ENCODE peak calls at places on chromosomes 16 and 17, in five cellular contexts. R is Caco-2; C is Peyer's patch; A is CD8-positive, alpha-beta T cell; Y is iPS DF 6.9. U is an unnamed sample. For H3K9me3, the result is how much of the 10 kb centered on the place peaks cover.

GRCh38 chr17:1498869-1499268 is 6.4 kb upstream of the MYO1C start:
- DNase-seq in R (no peak), C (no peak), A (no peak), Y (no peak), U (no peak)

GRCh38 chr17:17781591-17782424 is 55.0 kb downstream of the SREBF1 start:
- DNase-seq in R (peak), C (peak), A (peak), Y (no peak), U (peak)

GRCh38 chr17:2094891-2095535 is 40.1 kb downstream of the HIC1 start:
- DNase-seq in R (peak), C (no peak), A (no peak), Y (no peak), U (no peak)

GRCh38 chr16:57970971-57971370 is at the start of gene CNGB1:
- DNase-seq in R (no peak), C (no peak), A (no peak), Y (no peak), U (no peak)

GRCh38 chr16:64864232-64864803 is 257.5 kb downstream of the CDH11 start:
- DNase-seq in R (no peak), C (no peak), A (no peak), Y (no peak), U (no peak)

GRCh38 chr17:40179923-40180659 is 2.8 kb downstream of the RAPGEFL1 start:
- DNase-seq in R (no peak), C (no peak), A (no peak), Y (no peak), U (no peak)

GRCh38 chr16:9447195-9447551 is 355.7 kb downstream of the HAPSTR1 start:
- DNase-seq in R (no peak), C (no peak), A (no peak), Y (no peak), U (no peak)

GRCh38 chr17:79812969-79813825 is 16.3 kb upstream of the CBX8 start:
- DNase-seq in R (peak), C (no peak), A (no peak), Y (no peak), U (no peak)

GRCh38 chr17:57723427-57724037 is 21.6 kb downstream of the CCDC182 start:
- DNase-seq in R (no peak), C (no peak), A (no peak), Y (no peak), U (no peak)

GRCh38 chr16:76614255-76614654 is 337.1 kb downstream of the CNTNAP4 start:
- DNase-seq in R (no peak), C (no peak), A (no peak), Y (no peak), U (no peak)

GRCh38 chr17:21228845-21229244 is 14.9 kb upstream of the TMEM11 start:
- DNase-seq in R (no peak), C (no peak), A (no peak), Y (no peak), U (no peak)

DNA sequence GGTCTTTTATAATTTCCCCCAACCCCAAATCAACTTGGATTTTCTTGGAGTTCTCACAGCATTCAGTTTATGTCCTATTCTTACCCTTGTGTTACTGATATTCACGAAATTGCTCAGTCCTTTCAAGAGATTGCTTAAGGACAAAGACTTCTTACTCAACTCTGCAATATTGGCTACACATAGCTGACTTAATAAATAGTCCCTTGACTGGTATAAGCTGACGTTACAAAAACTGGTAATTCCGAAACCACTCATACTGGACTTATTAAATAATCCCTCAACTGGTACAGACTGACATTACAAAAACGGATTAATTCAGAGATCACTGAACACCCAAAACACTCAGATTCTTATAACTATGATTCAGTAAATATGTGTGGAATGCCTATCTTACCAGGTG is 860 bp downstream of the TIGD7 start:
- DNase-seq in R (no peak), C (no peak), A (no peak), Y (no peak), U (no peak)
- H3K9me3 ChIP-seq in R (under half), C (half or more), A (under half), Y (under half), U (under half)

DNA sequence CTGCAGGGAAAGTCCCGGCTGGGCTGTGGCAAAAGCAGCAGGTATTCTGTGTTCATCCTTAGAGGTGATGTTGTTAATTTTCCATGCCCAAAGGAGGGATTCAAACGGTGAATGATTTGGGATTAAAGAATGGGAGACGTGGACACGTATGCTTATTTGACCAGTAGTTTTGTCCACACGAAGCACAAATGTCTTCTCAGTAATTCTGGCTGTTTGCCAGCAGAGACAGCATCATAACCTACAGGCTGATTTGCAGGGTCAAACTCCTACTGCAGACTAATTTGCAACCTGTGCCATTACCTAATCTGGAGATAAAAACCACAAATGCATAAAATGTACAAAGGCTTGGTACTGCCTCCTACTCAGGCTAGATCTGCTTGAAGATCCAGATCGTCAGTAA is 14.1 kb downstream of the MTHFSD start:
- DNase-seq in R (no peak), C (no peak), A (no peak), Y (no peak), U (no peak)
- H3K9me3 ChIP-seq in R (under half), C (under half), A (under half), Y (under half), U (under half)

GRCh38 chr16:7177875-7178274 is 154.8 kb upstream of the RBFOX1 start:
- DNase-seq in R (no peak), C (no peak), A (no peak), Y (no peak), U (no peak)

GRCh38 chr16:7185179-7185578 is 147.5 kb upstream of the RBFOX1 start:
- DNase-seq in R (peak), C (no peak), A (no peak), Y (no peak), U (no peak)

GRCh38 chr16:7182510-7183109 is 150.0 kb upstream of the RBFOX1 start:
- DNase-seq in R (peak), C (no peak), A (no peak), Y (peak), U (no peak)

GRCh38 chr16:7185689-7186088 is 147.0 kb upstream of the RBFOX1 start:
- DNase-seq in R (peak), C (no peak), A (no peak), Y (no peak), U (no peak)

GRCh38 chr16:7183768-7184167 is 148.9 kb upstream of the RBFOX1 start:
- DNase-seq in R (no peak), C (no peak), A (no peak), Y (no peak), U (no peak)
- H3K9me3 ChIP-seq in R (under half), C (under half), A (under half), Y (under half), U (under half)

GRCh38 chr16:62620259-62620658 is 584.0 kb upstream of the CDH8 start:
- DNase-seq in R (no peak), C (no peak), A (no peak), Y (no peak), U (no peak)

DNA sequence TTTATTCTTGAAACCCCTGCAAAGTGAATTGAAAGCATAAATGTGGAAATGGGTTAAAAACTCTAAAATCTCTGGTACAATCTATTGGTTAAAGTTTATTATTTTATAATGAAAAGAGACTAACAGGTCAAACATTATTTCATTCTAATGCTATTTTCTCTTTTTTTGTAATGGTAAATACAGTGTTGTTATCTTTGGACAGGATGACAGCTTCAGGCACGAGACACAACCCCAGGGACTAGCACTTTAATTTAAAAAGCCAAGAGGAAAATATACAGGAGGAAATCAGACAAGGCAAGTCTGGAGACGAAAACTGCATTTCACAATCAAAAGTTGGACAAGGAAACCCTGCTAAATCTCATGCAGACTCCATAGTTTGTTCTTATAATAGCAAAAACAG is 589.1 kb upstream of the CDH8 start:
- DNase-seq in R (no peak), C (no peak), A (no peak), Y (no peak), U (no peak)
- H3K9me3 ChIP-seq in R (under half), C (under half), A (under half), Y (under half), U (under half)

DNA sequence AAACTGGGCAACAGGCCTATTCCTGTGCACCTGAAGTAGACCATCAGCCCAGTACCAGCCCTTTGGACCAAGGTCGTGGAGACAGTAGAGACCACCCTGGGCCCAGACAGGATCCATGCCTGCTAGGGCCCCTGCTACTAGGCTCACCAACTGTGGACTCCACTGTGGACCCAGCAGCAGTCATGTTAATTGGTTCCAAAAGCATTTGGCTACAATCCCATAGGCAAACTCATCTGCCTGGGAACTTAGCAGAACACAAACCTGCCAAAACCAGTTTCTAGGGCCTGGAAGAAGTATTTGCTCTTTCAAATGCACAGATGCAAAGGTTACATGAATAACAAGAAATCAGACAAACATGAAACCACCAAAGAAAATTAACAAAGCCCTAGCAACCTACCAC is 53.1 kb downstream of the ACSM2A start:
- DNase-seq in R (no peak), C (no peak), A (no peak), Y (no peak), U (no peak)
- H3K9me3 ChIP-seq in R (under half), C (under half), A (under half), Y (under half), U (under half)

GRCh38 chr16:35196313-35196712 is 1736.9 kb downstream of the TP53TG3F start:
- DNase-seq in R (no peak), C (no peak), A (no peak), Y (no peak), U (no peak)
- H3K9me3 ChIP-seq in R (under half), C (under half), A (under half), Y (under half), U (under half)

GRCh38 chr16:868386-868755 is 67.8 kb upstream of the GNG13 start:
- DNase-seq in R (no peak), C (no peak), A (no peak), Y (no peak), U (no peak)
- H3K9me3 ChIP-seq in R (under half), C (under half), A (under half), Y (under half), U (under half)